ENCODE peak calls at places on chromosome X, in eight cellular contexts. K, F, M, V, B, N, X and E are unnamed samples.

GRCh38 chrX:41558531-41558930 is 111.4 kb downstream of the NYX start:
- DNase-seq in K (no peak), F (peak; percentile 47), M (no peak), V (peak; percentile 51), B (no peak), N (no peak), X (no peak), E (peak; percentile 41)

GRCh38 chrX:154348646-154349358 is 25.6 kb downstream of the FLNA start:
- DNase-seq in K (no peak), F (no peak), M (no peak), V (no peak), B (no peak), N (no peak), X (no peak), E (peak; percentile 1)

GRCh38 chrX:67780694-67781109 is 236.9 kb downstream of the AR start:
- DNase-seq in K (no peak), F (peak; percentile 78), M (no peak), V (peak; percentile 93), B (no peak), N (no peak), X (peak; percentile 36), E (peak; percentile 78)

GRCh38 chrX:93422693-93423092 is 250.7 kb downstream of the NAP1L3 start:
- DNase-seq in K (peak; percentile 10), F (peak; percentile 1), M (no peak), V (peak; percentile 6), B (peak; percentile 70), N (no peak), X (no peak), E (peak; percentile 4)

GRCh38 chrX:45719751-45720501 is 519.2 kb upstream of the DIPK2B start:
- DNase-seq in K (no peak), F (no peak), M (no peak), V (no peak), B (no peak), N (no peak), X (no peak), E (peak; percentile 19)

GRCh38 chrX:149491812-149492211 is 13.3 kb downstream of the IDS start:
- DNase-seq in K (no peak), F (no peak), M (no peak), V (no peak), B (no peak), N (no peak), X (no peak), E (no peak)

GRCh38 chrX:109843963-109844751 is 111.1 kb upstream of the ACSL4 start:
- DNase-seq in K (no peak), F (peak; percentile 33), M (no peak), V (no peak), B (no peak), N (no peak), X (no peak), E (no peak)

GRCh38 chrX:43958529-43958928 is 14.7 kb downstream of the NDP start:
- DNase-seq in K (peak; percentile 56), F (peak; percentile 83), M (no peak), V (peak; percentile 88), B (peak; percentile 63), N (no peak), X (no peak), E (peak; percentile 85)

GRCh38 chrX:123422875-123423274 is 238.8 kb downstream of the GRIA3 start:
- DNase-seq in K (no peak), F (peak; percentile 13), M (no peak), V (peak; percentile 44), B (peak; percentile 51), N (no peak), X (no peak), E (peak; percentile 36)

DNA sequence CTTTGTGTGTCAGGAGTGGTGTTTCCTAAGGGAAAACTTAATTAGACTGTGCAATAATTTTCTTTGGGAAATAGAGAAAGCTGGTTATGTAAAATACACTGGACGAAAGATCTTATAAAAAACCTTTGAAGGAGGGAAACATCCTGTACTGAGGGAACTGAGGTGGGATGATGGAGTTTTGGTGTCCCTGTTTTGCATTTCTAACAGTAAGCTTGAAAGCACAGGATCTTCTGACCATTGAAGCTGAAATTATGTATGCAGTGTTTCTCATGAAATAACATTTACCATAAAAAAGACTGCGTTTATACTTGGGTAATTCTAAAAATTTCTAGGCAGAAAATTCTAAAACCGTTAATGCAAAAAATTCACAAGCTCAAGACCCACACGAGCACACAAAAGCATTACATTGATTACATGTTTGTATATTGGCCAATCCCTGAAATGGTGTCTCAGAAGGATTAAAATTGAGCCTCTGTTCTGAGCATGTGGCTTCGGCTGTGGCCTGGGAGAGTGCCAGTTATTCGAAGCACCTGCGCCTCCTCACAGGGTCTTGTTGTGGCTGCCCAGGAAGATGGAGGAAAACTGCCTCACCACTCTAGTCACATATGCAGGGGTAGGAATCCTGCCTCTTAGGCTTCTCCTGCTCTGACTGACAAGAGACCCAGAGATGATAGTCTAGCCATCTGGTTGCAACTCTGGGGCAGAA is 49.5 kb downstream of the JADE3 start:
- DNase-seq in K (no peak), F (no peak), M (no peak), V (no peak), B (no peak), N (no peak), X (no peak), E (no peak)
- H3K4me1 ChIP-seq in K (no peaks in the 10 kb centered on the region), F (peaks cover 4% of the 10 kb centered on the region), M (no peaks in the 10 kb centered on the region), V (no peaks in the 10 kb centered on the region), B (no peaks in the 10 kb centered on the region), N (no peaks in the 10 kb centered on the region), X (no peaks in the 10 kb centered on the region), E (peaks cover 10% of the 10 kb centered on the region)

GRCh38 chrX:623268-623598 is 7.4 kb upstream of the SHOX start:
- DNase-seq in K (no peak), F (no peak), M (no peak), V (no peak), B (no peak), N (no peak), X (no peak), E (no peak)
- H3K27me3 ChIP-seq in K (no peaks in the 10 kb centered on the region), F (peaks cover 1% of the 10 kb centered on the region), M (peaks cover 67% of the 10 kb centered on the region), V (no peaks in the 10 kb centered on the region), B (peaks cover 99% of the 10 kb centered on the region), N (no peaks in the 10 kb centered on the region), X (peaks cover 17% of the 10 kb centered on the region), E (peaks cover 94% of the 10 kb centered on the region)

GRCh38 chrX:151985531-151985930 is 11.1 kb upstream of the GABRE start:
- DNase-seq in K (no peak), F (no peak), M (no peak), V (no peak), B (no peak), N (no peak), X (no peak), E (no peak)
- H3K4me1 ChIP-seq in K (no peaks in the 10 kb centered on the region), F (no peaks in the 10 kb centered on the region), M (no peaks in the 10 kb centered on the region), V (peaks cover 3% of the 10 kb centered on the region), B (no peaks in the 10 kb centered on the region), N (no peaks in the 10 kb centered on the region), X (no peaks in the 10 kb centered on the region), E (no peaks in the 10 kb centered on the region)

GRCh38 chrX:133376422-133376821 is 38.9 kb downstream of the GPC4 start:
- DNase-seq in K (no peak), F (no peak), M (no peak), V (no peak), B (no peak), N (no peak), X (no peak), E (no peak)
- H3K27me3 ChIP-seq in K (no peaks in the 10 kb centered on the region), F (no peaks in the 10 kb centered on the region), M (peaks cover 48% of the 10 kb centered on the region), V (no peaks in the 10 kb centered on the region), B (no peaks in the 10 kb centered on the region), N (no peaks in the 10 kb centered on the region), X (no peaks in the 10 kb centered on the region), E (no peaks in the 10 kb centered on the region)